ENCODE peak calls at places on chromosome 14, in four cellular contexts. One of them, this sample, is unnamed.

GRCh38 chr14:78424311-78424710 is 254.1 kb downstream of the NRXN3 start:
- DNase-seq in tibial nerve: no peak
- DNase-seq in IMR-90: no peak
- DNase-seq in sigmoid colon: no peak
- DNase-seq in this sample: no peak

GRCh38 chr14:88895116-88895515 is 70.7 kb downstream of the TTC8 start:
- DNase-seq in IMR-90: peak
- DNase-seq in tibial nerve: no peak
- DNase-seq in sigmoid colon: no peak
- DNase-seq in this sample: no peak

GRCh38 chr14:77302926-77303325 is 17.8 kb downstream of the POMT2 start:
- DNase-seq in IMR-90: peak
- DNase-seq in sigmoid colon: no peak
- DNase-seq in tibial nerve: no peak
- DNase-seq in this sample: no peak

GRCh38 chr14:23556700-23557440 is 799 bp downstream of the THTPA start:
- DNase-seq in tibial nerve: no peak
- DNase-seq in sigmoid colon: no peak
- DNase-seq in IMR-90: no peak
- DNase-seq in this sample: no peak

GRCh38 chr14:50083467-50084337 is 32.7 kb downstream of the VCPKMT start:
- DNase-seq in sigmoid colon: no peak
- DNase-seq in IMR-90: peak
- DNase-seq in tibial nerve: no peak
- DNase-seq in this sample: no peak

GRCh38 chr14:102602421-102603292 is 10.2 kb downstream of the RCOR1 start:
- DNase-seq in IMR-90: no peak
- DNase-seq in sigmoid colon: no peak
- DNase-seq in tibial nerve: no peak
- DNase-seq in this sample: no peak

GRCh38 chr14:20667957-20668356 is 16.4 kb upstream of the RNASE4 start:
- DNase-seq in sigmoid colon: no peak
- DNase-seq in tibial nerve: no peak
- DNase-seq in IMR-90: no peak
- DNase-seq in this sample: no peak

GRCh38 chr14:86892167-86892956 is 1100.6 kb downstream of the GALC start:
- DNase-seq in IMR-90: peak
- DNase-seq in sigmoid colon: no peak
- DNase-seq in tibial nerve: no peak
- DNase-seq in this sample: no peak

GRCh38 chr14:37826869-37827268 is 231.4 kb downstream of the TTC6 start:
- DNase-seq in tibial nerve: no peak
- DNase-seq in sigmoid colon: no peak
- DNase-seq in IMR-90: no peak
- DNase-seq in this sample: no peak

GRCh38 chr14:91202234-91202974 is 42.1 kb downstream of the GPR68 start:
- DNase-seq in tibial nerve: no peak
- DNase-seq in IMR-90: no peak
- DNase-seq in sigmoid colon: peak
- DNase-seq in this sample: peak
- TF ChIP-seq POLR2A in tibial nerve: no peak
- TF ChIP-seq POLR2A in IMR-90: no peak
- TF ChIP-seq POLR2A in sigmoid colon: no peak
- TF ChIP-seq POLR2A in this sample: no peak

GRCh38 chr14:105092912-105093425 is 27.7 kb upstream of the GPR132 start:
- DNase-seq in tibial nerve: no peak
- DNase-seq in sigmoid colon: peak
- DNase-seq in IMR-90: peak
- DNase-seq in this sample: peak

GRCh38 chr14:105092124-105092911 is 27.1 kb upstream of the GPR132 start:
- DNase-seq in IMR-90: no peak
- DNase-seq in tibial nerve: no peak
- DNase-seq in sigmoid colon: peak
- DNase-seq in this sample: peak

GRCh38 chr14:105090493-105091334 is 25.5 kb upstream of the GPR132 start:
- DNase-seq in IMR-90: peak
- DNase-seq in tibial nerve: peak
- DNase-seq in sigmoid colon: peak
- DNase-seq in this sample: peak

GRCh38 chr14:105089746-105090492 is 24.7 kb upstream of the GPR132 start:
- DNase-seq in tibial nerve: no peak
- DNase-seq in IMR-90: no peak
- DNase-seq in sigmoid colon: peak
- DNase-seq in this sample: no peak

GRCh38 chr14:105091335-105092123 is 26.3 kb upstream of the GPR132 start:
- DNase-seq in sigmoid colon: peak
- DNase-seq in tibial nerve: no peak
- DNase-seq in IMR-90: no peak
- DNase-seq in this sample: peak
- H3K4me3 ChIP-seq in sigmoid colon: peak
- H3K4me3 ChIP-seq in tibial nerve: no peak
- H3K4me3 ChIP-seq in IMR-90: no peak
- H3K4me3 ChIP-seq in this sample: no peak

GRCh38 chr14:75170797-75171196 is 5.6 kb downstream of the TMED10 start:
- DNase-seq in sigmoid colon: no peak
- DNase-seq in tibial nerve: no peak
- DNase-seq in IMR-90: no peak
- DNase-seq in this sample: no peak

GRCh38 chr14:75175677-75176141 is 703 bp downstream of the TMED10 start:
- DNase-seq in sigmoid colon: no peak
- DNase-seq in tibial nerve: no peak
- DNase-seq in IMR-90: peak
- DNase-seq in this sample: no peak

GRCh38 chr14:75174066-75174465 is 2.3 kb downstream of the TMED10 start:
- DNase-seq in IMR-90: no peak
- DNase-seq in sigmoid colon: no peak
- DNase-seq in tibial nerve: no peak
- DNase-seq in this sample: no peak

GRCh38 chr14:75181426-75182062 is 5.1 kb upstream of the TMED10 start:
- DNase-seq in IMR-90: no peak
- DNase-seq in sigmoid colon: no peak
- DNase-seq in tibial nerve: no peak
- DNase-seq in this sample: no peak

GRCh38 chr14:75176142-75176820 is at the start of gene TMED10:
- DNase-seq in tibial nerve: peak
- DNase-seq in sigmoid colon: peak
- DNase-seq in IMR-90: peak
- DNase-seq in this sample: peak
- TF ChIP-seq CTCF in tibial nerve: no peak
- TF ChIP-seq CTCF in sigmoid colon: no peak
- TF ChIP-seq CTCF in IMR-90: no peak
- TF ChIP-seq CTCF in this sample: no peak

DNA sequence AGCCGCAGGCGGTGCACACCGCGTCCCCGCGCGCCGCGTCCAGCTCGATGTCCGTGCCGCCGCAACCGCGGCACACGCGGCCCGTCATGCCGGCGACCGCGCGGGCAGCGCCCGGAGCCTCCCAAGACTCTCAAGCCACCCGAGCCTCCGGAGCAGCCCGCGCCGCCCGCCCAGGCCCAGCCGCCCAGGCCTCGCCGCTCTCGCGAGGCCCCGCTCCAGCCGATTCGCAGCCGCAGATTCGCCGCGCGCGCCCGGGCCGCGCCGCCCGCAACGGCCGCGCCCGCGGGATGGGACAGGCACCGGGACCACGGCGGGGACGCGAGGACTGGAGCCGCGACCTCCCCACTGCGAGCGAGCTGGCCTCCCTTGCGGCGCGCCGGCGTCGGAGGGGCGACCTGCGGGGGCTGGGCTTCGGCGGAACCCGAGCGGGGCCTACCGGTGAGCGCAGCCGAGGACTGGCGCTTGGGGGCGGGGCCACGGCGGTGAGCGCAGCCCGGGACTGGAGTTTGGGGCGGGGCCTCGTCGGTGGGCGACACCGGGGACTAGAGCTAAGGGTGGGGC is at the start of gene BRF1:
- DNase-seq in IMR-90: peak
- DNase-seq in sigmoid colon: peak
- DNase-seq in tibial nerve: peak
- DNase-seq in this sample: peak
- TF ChIP-seq POLR2A in IMR-90: no peak
- TF ChIP-seq POLR2A in sigmoid colon: no peak
- TF ChIP-seq POLR2A in tibial nerve: peak
- TF ChIP-seq POLR2A in this sample: no peak

DNA sequence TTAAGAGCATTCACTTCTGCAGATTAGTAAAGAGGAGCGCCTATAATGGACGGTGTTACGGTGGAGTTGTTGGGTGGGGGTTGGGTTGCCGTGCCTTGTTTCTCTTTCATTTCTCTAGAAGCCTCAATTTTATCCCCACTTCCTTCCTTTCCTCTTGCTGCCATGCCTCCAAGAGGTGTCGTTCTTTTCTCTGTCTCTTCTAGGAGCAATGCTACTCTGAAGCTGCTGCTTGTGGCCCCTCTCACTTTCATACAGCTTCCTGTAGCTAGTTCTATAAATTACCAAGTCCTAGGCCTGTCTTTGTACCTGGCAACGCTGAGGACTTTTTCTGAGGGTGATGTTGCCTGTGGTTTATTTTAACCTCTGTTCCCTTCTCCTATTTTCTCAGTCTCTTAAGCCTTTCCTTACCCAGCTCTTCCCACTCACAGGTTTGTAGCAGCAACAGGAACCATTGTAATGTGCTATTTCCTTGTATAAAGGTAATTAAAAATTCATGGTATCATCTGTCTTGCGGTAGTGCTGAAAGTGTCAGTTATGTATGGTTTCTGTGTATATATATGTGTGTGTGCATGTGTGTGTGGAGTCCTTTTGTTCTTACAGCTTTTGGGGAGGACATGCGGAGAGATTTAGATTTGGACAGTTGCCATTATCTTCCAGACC is 44.0 kb downstream of the DDHD1 start:
- DNase-seq in tibial nerve: no peak
- DNase-seq in sigmoid colon: no peak
- DNase-seq in IMR-90: no peak
- DNase-seq in this sample: no peak
- H3K4me3 ChIP-seq in tibial nerve: peak
- H3K4me3 ChIP-seq in sigmoid colon: peak
- H3K4me3 ChIP-seq in IMR-90: no peak
- H3K4me3 ChIP-seq in this sample: no peak